ENCODE peak calls at places on chromosomes 12 and 14, in seven cellular contexts. One of them, this sample, is unnamed. For H4K20me1, the result is how much of the 10 kb centered on the place peaks cover.

GRCh38 chr12:116520801-116521471 is 38.2 kb upstream of the MAP1LC3B2 start:
- DNase-seq in SK-N-SH: peak
- DNase-seq in GM12878: no peak
- DNase-seq in H1: no peak
- DNase-seq in HCT116: no peak
- DNase-seq in HepG2: no peak
- DNase-seq in K562: no peak
- DNase-seq in this sample: peak

GRCh38 chr12:50117057-50117622 is 5.1 kb downstream of the COX14 start:
- DNase-seq in K562: no peak
- DNase-seq in HCT116: no peak
- DNase-seq in GM12878: no peak
- DNase-seq in SK-N-SH: no peak
- DNase-seq in H1: no peak
- DNase-seq in HepG2: no peak
- DNase-seq in this sample: no peak

GRCh38 chr12:89414851-89415250 is 62.5 kb upstream of the DUSP6 start:
- DNase-seq in HepG2: no peak
- DNase-seq in GM12878: no peak
- DNase-seq in SK-N-SH: no peak
- DNase-seq in H1: no peak
- DNase-seq in HCT116: no peak
- DNase-seq in K562: no peak
- DNase-seq in this sample: no peak

GRCh38 chr12:96425321-96425720 is 25.1 kb upstream of the CDK17 start:
- DNase-seq in GM12878: no peak
- DNase-seq in H1: no peak
- DNase-seq in HepG2: no peak
- DNase-seq in SK-N-SH: no peak
- DNase-seq in HCT116: no peak
- DNase-seq in K562: no peak
- DNase-seq in this sample: peak

GRCh38 chr12:49487605-49488004 is 51.2 kb upstream of the KCNH3 start:
- DNase-seq in HCT116: no peak
- DNase-seq in H1: no peak
- DNase-seq in HepG2: no peak
- DNase-seq in GM12878: peak
- DNase-seq in SK-N-SH: no peak
- DNase-seq in K562: no peak
- DNase-seq in this sample: no peak

GRCh38 chr12:71011261-71011660 is 90.7 kb upstream of the PTPRR start:
- DNase-seq in HCT116: no peak
- DNase-seq in SK-N-SH: no peak
- DNase-seq in H1: no peak
- DNase-seq in K562: no peak
- DNase-seq in HepG2: no peak
- DNase-seq in GM12878: no peak
- DNase-seq in this sample: no peak

GRCh38 chr14:29348504-29348903 is 579.1 kb downstream of the PRKD1 start:
- DNase-seq in HCT116: no peak
- DNase-seq in K562: no peak
- DNase-seq in H1: no peak
- DNase-seq in GM12878: no peak
- DNase-seq in SK-N-SH: no peak
- DNase-seq in HepG2: no peak
- DNase-seq in this sample: no peak

GRCh38 chr12:80504389-80505153 is 60.5 kb downstream of the PTPRQ start:
- DNase-seq in H1: no peak
- DNase-seq in K562: no peak
- DNase-seq in HepG2: no peak
- DNase-seq in SK-N-SH: no peak
- DNase-seq in HCT116: no peak
- DNase-seq in GM12878: no peak
- DNase-seq in this sample: no peak

GRCh38 chr12:24078318-24078765 is 128.9 kb upstream of the SOX5 start:
- DNase-seq in HepG2: peak
- DNase-seq in K562: no peak
- DNase-seq in HCT116: no peak
- DNase-seq in SK-N-SH: no peak
- DNase-seq in H1: no peak
- DNase-seq in GM12878: no peak
- DNase-seq in this sample: no peak

GRCh38 chr12:54159140-54159539 is 29.6 kb downstream of the SMUG1 start:
- DNase-seq in K562: peak
- DNase-seq in H1: peak
- DNase-seq in HCT116: peak
- DNase-seq in GM12878: peak
- DNase-seq in HepG2: peak
- DNase-seq in SK-N-SH: peak
- DNase-seq in this sample: no peak

GRCh38 chr14:61351457-61351856 is 30.1 kb downstream of the PRKCH start:
- DNase-seq in H1: no peak
- DNase-seq in GM12878: no peak
- DNase-seq in SK-N-SH: no peak
- DNase-seq in HepG2: no peak
- DNase-seq in K562: no peak
- DNase-seq in HCT116: no peak
- DNase-seq in this sample: no peak

GRCh38 chr12:88325076-88325827 is 183.1 kb downstream of the TMTC3 start:
- DNase-seq in K562: no peak
- DNase-seq in SK-N-SH: no peak
- DNase-seq in GM12878: no peak
- DNase-seq in HCT116: no peak
- DNase-seq in HepG2: no peak
- DNase-seq in H1: no peak
- DNase-seq in this sample: peak

GRCh38 chr12:87678453-87678852 is 350.7 kb downstream of the C12orf50 start:
- DNase-seq in H1: no peak
- DNase-seq in HCT116: no peak
- DNase-seq in SK-N-SH: no peak
- DNase-seq in HepG2: no peak
- DNase-seq in K562: no peak
- DNase-seq in GM12878: no peak
- DNase-seq in this sample: no peak

GRCh38 chr14:76320486-76320885 is 55.5 kb upstream of the ESRRB start:
- DNase-seq in HCT116: no peak
- DNase-seq in HepG2: no peak
- DNase-seq in K562: no peak
- DNase-seq in H1: no peak
- DNase-seq in SK-N-SH: no peak
- DNase-seq in GM12878: peak
- DNase-seq in this sample: no peak

GRCh38 chr14:54314365-54315134 is 82.3 kb upstream of the CDKN3 start:
- DNase-seq in GM12878: no peak
- DNase-seq in K562: no peak
- DNase-seq in H1: no peak
- DNase-seq in SK-N-SH: no peak
- DNase-seq in HepG2: no peak
- DNase-seq in HCT116: no peak
- DNase-seq in this sample: no peak

GRCh38 chr12:131783915-131784541 is 44.2 kb upstream of the MMP17 start:
- DNase-seq in HCT116: peak
- DNase-seq in HepG2: no peak
- DNase-seq in SK-N-SH: no peak
- DNase-seq in H1: no peak
- DNase-seq in K562: peak
- DNase-seq in GM12878: peak
- DNase-seq in this sample: no peak

GRCh38 chr14:71497645-71498086 is 434.6 kb upstream of the RGS6 start:
- DNase-seq in H1: no peak
- DNase-seq in HepG2: no peak
- DNase-seq in GM12878: peak
- DNase-seq in HCT116: no peak
- DNase-seq in SK-N-SH: no peak
- DNase-seq in K562: no peak
- DNase-seq in this sample: peak

GRCh38 chr14:54805521-54806322 is 96.9 kb downstream of the GCH1 start:
- DNase-seq in HCT116: peak
- DNase-seq in HepG2: peak
- DNase-seq in GM12878: peak
- DNase-seq in K562: peak
- DNase-seq in H1: peak
- DNase-seq in SK-N-SH: peak
- DNase-seq in this sample: peak

GRCh38 chr12:28219827-28220226 is 29.6 kb downstream of the CCDC91 start:
- DNase-seq in K562: no peak
- DNase-seq in HepG2: no peak
- DNase-seq in SK-N-SH: no peak
- DNase-seq in H1: no peak
- DNase-seq in HCT116: no peak
- DNase-seq in GM12878: no peak
- DNase-seq in this sample: no peak

GRCh38 chr12:21643758-21644157 is 13.9 kb downstream of the LDHB start:
- DNase-seq in HCT116: no peak
- DNase-seq in HepG2: no peak
- DNase-seq in GM12878: no peak
- DNase-seq in H1: no peak
- DNase-seq in K562: no peak
- DNase-seq in SK-N-SH: no peak
- DNase-seq in this sample: no peak

GRCh38 chr12:21634245-21634644 is 23.4 kb downstream of the LDHB start:
- DNase-seq in K562: no peak
- DNase-seq in H1: no peak
- DNase-seq in HCT116: no peak
- DNase-seq in GM12878: no peak
- DNase-seq in SK-N-SH: no peak
- DNase-seq in HepG2: no peak
- DNase-seq in this sample: no peak

GRCh38 chr12:21642707-21643389 is 14.8 kb downstream of the LDHB start:
- DNase-seq in GM12878: no peak
- DNase-seq in HCT116: no peak
- DNase-seq in SK-N-SH: no peak
- DNase-seq in K562: no peak
- DNase-seq in HepG2: no peak
- DNase-seq in H1: no peak
- DNase-seq in this sample: no peak

DNA sequence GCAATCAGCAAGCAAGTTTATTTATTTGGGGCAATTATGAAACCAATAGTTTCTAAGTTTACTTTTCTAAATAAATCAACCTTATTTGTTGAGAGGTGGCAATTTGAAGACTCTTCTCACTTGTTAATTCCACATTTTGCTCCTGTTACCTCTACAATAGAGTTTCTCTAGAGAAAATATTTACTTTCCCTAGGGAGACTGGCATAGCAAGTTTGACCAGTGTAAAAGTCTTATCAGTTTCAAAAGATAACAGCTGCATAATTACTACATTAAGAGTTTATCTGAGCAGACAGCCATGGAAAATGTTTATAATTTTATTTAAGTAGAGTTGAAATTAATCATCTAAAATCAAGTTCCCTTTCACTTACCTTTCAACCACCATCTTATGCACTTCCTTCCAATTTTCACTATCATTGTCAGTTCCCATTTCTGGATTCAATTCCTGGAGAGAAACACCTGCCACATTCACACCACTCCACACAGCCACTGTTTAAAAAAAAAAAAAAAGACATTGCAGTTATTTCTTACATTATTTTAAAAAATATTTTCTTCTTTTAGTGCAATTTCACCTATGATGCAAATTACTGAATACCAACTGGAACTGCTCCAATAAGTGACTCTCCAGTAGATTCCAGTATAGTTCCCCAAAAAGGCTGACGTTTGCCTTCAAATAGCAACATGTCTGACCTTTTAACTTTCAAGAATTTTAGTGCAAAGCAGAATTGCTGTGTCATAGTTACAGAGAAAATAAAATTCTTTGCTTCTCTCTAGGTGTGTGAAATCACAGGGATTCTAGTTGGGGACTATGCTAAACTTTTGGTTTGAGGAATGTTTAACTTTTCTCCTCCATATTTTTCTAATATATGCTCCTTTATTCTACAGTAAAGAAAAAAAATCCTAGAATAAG is 19.4 kb downstream of the LDHB start:
- DNase-seq in K562: no peak
- DNase-seq in HepG2: no peak
- DNase-seq in HCT116: no peak
- DNase-seq in SK-N-SH: no peak
- DNase-seq in H1: no peak
- DNase-seq in GM12878: no peak
- DNase-seq in this sample: no peak
- H4K20me1 ChIP-seq in K562: under half
- H4K20me1 ChIP-seq in HepG2: under half
- H4K20me1 ChIP-seq in HCT116: half or more
- H4K20me1 ChIP-seq in SK-N-SH: under half
- H4K20me1 ChIP-seq in H1: under half
- H4K20me1 ChIP-seq in GM12878: under half
- H4K20me1 ChIP-seq in this sample: under half

GRCh38 chr14:32078030-32078793 is 1.1 kb downstream of the ARHGAP5 start:
- DNase-seq in H1: no peak
- DNase-seq in K562: peak
- DNase-seq in SK-N-SH: peak
- DNase-seq in HepG2: peak
- DNase-seq in HCT116: no peak
- DNase-seq in GM12878: no peak
- DNase-seq in this sample: peak
- TF ChIP-seq MAX in H1: no peak
- TF ChIP-seq MAX in K562: no peak
- TF ChIP-seq MAX in SK-N-SH: peak
- TF ChIP-seq MAX in HepG2: no peak
- TF ChIP-seq MAX in HCT116: no peak
- TF ChIP-seq MAX in GM12878: no peak
- TF ChIP-seq MAX in this sample: no peak

GRCh38 chr12:26374934-26375333 is 179.6 kb downstream of the SSPN start:
- DNase-seq in HepG2: no peak
- DNase-seq in GM12878: no peak
- DNase-seq in K562: no peak
- DNase-seq in SK-N-SH: no peak
- DNase-seq in H1: no peak
- DNase-seq in HCT116: no peak
- DNase-seq in this sample: no peak

GRCh38 chr12:26383041-26383440 is 187.7 kb downstream of the SSPN start:
- DNase-seq in K562: no peak
- DNase-seq in SK-N-SH: no peak
- DNase-seq in GM12878: no peak
- DNase-seq in HepG2: no peak
- DNase-seq in HCT116: no peak
- DNase-seq in H1: no peak
- DNase-seq in this sample: no peak

GRCh38 chr12:26373606-26374495 is 178.5 kb downstream of the SSPN start:
- DNase-seq in H1: no peak
- DNase-seq in SK-N-SH: no peak
- DNase-seq in HepG2: no peak
- DNase-seq in HCT116: no peak
- DNase-seq in GM12878: no peak
- DNase-seq in K562: no peak
- DNase-seq in this sample: no peak

GRCh38 chr12:26379777-26380467 is 184.5 kb downstream of the SSPN start:
- DNase-seq in SK-N-SH: no peak
- DNase-seq in GM12878: no peak
- DNase-seq in HepG2: no peak
- DNase-seq in H1: no peak
- DNase-seq in HCT116: no peak
- DNase-seq in K562: no peak
- DNase-seq in this sample: no peak

GRCh38 chr12:26378721-26379120 is 183.3 kb downstream of the SSPN start:
- DNase-seq in SK-N-SH: no peak
- DNase-seq in H1: no peak
- DNase-seq in GM12878: no peak
- DNase-seq in HepG2: no peak
- DNase-seq in HCT116: no peak
- DNase-seq in K562: no peak
- DNase-seq in this sample: peak
- H2AFZ ChIP-seq in SK-N-SH: no peak
- H2AFZ ChIP-seq in H1: no peak
- H2AFZ ChIP-seq in GM12878: no peak
- H2AFZ ChIP-seq in HepG2: no peak
- H2AFZ ChIP-seq in HCT116: no peak
- H2AFZ ChIP-seq in K562: no peak
- H2AFZ ChIP-seq in this sample: peak

GRCh38 chr14:100030441-100031153 is 34.6 kb upstream of the EVL start:
- DNase-seq in SK-N-SH: no peak
- DNase-seq in HCT116: no peak
- DNase-seq in H1: no peak
- DNase-seq in K562: no peak
- DNase-seq in HepG2: no peak
- DNase-seq in GM12878: no peak
- DNase-seq in this sample: peak
- H4K20me1 ChIP-seq in SK-N-SH: under half
- H4K20me1 ChIP-seq in HCT116: under half
- H4K20me1 ChIP-seq in H1: under half
- H4K20me1 ChIP-seq in K562: under half
- H4K20me1 ChIP-seq in HepG2: under half
- H4K20me1 ChIP-seq in GM12878: under half
- H4K20me1 ChIP-seq in this sample: under half